ENCODE peak calls at places on chromosomes 1 and 21, in four cellular contexts. Z is breast epithelium; H is CD8-positive, alpha-beta T cell; P is HCT116. G is an unnamed sample.

GRCh38 chr1:74426208-74426932 is 86.0 kb downstream of the LRRC53 start:
- DNase-seq in Z (no peak), H (no peak), P (no peak), G (no peak)

GRCh38 chr1:114770989-114771388 is 9.5 kb downstream of the SIKE1 start:
- DNase-seq in Z (no peak), H (no peak), P (no peak), G (no peak)

GRCh38 chr1:218517507-218517906 is 172.4 kb downstream of the TGFB2 start:
- DNase-seq in Z (no peak), H (no peak), P (no peak), G (no peak)

GRCh38 chr1:224696891-224697765 is 81.0 kb downstream of the CNIH3 start:
- DNase-seq in Z (no peak), H (no peak), P (no peak), G (no peak)

GRCh38 chr1:156281281-156282142 is 1.1 kb downstream of the SMG5 start:
- DNase-seq in Z (no peak), H (no peak), P (no peak), G (no peak)

GRCh38 chr1:93142161-93142560 is 38.1 kb downstream of the TMED5 start:
- DNase-seq in Z (no peak), H (no peak), P (no peak), G (no peak)

GRCh38 chr21:38505654-38506523 is 7.6 kb upstream of the ERG start:
- DNase-seq in Z (no peak), H (no peak), P (peak), G (no peak)

GRCh38 chr1:65247419-65248359 is 61.7 kb upstream of the DNAJC6 start:
- DNase-seq in Z (no peak), H (no peak), P (no peak), G (no peak)

GRCh38 chr1:18635833-18636671 is 5.4 kb downstream of the PAX7 start:
- DNase-seq in Z (no peak), H (no peak), P (no peak), G (no peak)

GRCh38 chr1:155245163-155245524 is 10.1 kb downstream of the ENTREP3 start:
- DNase-seq in Z (no peak), H (no peak), P (no peak), G (no peak)

GRCh38 chr1:228905579-228905978 is 170.3 kb downstream of the RHOU start:
- DNase-seq in Z (no peak), H (no peak), P (no peak), G (no peak)

GRCh38 chr21:17708541-17709265 is 96.0 kb upstream of the BTG3 start:
- DNase-seq in Z (no peak), H (no peak), P (no peak), G (no peak)

GRCh38 chr1:227893696-227894305 is 53.9 kb downstream of the WNT9A start:
- DNase-seq in Z (peak), H (no peak), P (no peak), G (peak)

GRCh38 chr1:61636392-61636791 is 88.5 kb downstream of the TM2D1 start:
- DNase-seq in Z (no peak), H (no peak), P (no peak), G (no peak)

GRCh38 chr1:169487153-169487552 is 1.4 kb upstream of the SLC19A2 start:
- DNase-seq in Z (no peak), H (no peak), P (no peak), G (no peak)

GRCh38 chr21:42452401-42453018 is 43.5 kb downstream of the RSPH1 start:
- DNase-seq in Z (no peak), H (no peak), P (no peak), G (no peak)

GRCh38 chr21:31873275-31873695 is 465 bp downstream of the HUNK start:
- DNase-seq in Z (no peak), H (no peak), P (no peak), G (peak)

GRCh38 chr1:7265771-7266371 is 480.6 kb downstream of the CAMTA1 start:
- DNase-seq in Z (peak), H (no peak), P (peak), G (peak)

GRCh38 chr1:59039551-59039950 is 255.7 kb upstream of the JUN start:
- DNase-seq in Z (no peak), H (no peak), P (no peak), G (no peak)

GRCh38 chr1:44170281-44170823 is 28.9 kb upstream of the KLF18 start:
- DNase-seq in Z (no peak), H (no peak), P (no peak), G (no peak)

GRCh38 chr1:75937034-75937433 is 4.8 kb upstream of the ASB17 start:
- DNase-seq in Z (no peak), H (no peak), P (no peak), G (no peak)

GRCh38 chr1:187384504-187384903 is 555.8 kb downstream of the PLA2G4A start:
- DNase-seq in Z (no peak), H (no peak), P (no peak), G (no peak)

GRCh38 chr1:59477286-59477685 is 180.4 kb downstream of the FGGY start:
- DNase-seq in Z (no peak), H (no peak), P (peak), G (peak)

GRCh38 chr1:93257889-93258288 is 77.4 kb downstream of the CCDC18 start:
- DNase-seq in Z (no peak), H (no peak), P (no peak), G (no peak)

GRCh38 chr1:194322751-194323150 is 1136.3 kb upstream of the B3GALT2 start:
- DNase-seq in Z (no peak), H (no peak), P (no peak), G (no peak)

GRCh38 chr1:44296794-44297193 is 58.3 kb downstream of the ERI3 start:
- DNase-seq in Z (no peak), H (no peak), P (no peak), G (no peak)

GRCh38 chr1:2348346-2349275 is 42.7 kb downstream of the MORN1 start:
- DNase-seq in Z (no peak), H (no peak), P (no peak), G (no peak)

GRCh38 chr1:119587328-119587727 is 60.7 kb downstream of the ZNF697 start:
- DNase-seq in Z (no peak), H (no peak), P (no peak), G (no peak)

GRCh38 chr1:234326493-234327366 is 46.5 kb upstream of the COA6 start:
- DNase-seq in Z (no peak), H (peak), P (peak), G (no peak)

GRCh38 chr1:41660570-41661427 is 176.3 kb upstream of the EDN2 start:
- DNase-seq in Z (no peak), H (no peak), P (no peak), G (no peak)

GRCh38 chr1:44786138-44786840 is 1.7 kb downstream of the BEST4 start:
- DNase-seq in Z (no peak), H (peak), P (peak), G (peak)

DNA sequence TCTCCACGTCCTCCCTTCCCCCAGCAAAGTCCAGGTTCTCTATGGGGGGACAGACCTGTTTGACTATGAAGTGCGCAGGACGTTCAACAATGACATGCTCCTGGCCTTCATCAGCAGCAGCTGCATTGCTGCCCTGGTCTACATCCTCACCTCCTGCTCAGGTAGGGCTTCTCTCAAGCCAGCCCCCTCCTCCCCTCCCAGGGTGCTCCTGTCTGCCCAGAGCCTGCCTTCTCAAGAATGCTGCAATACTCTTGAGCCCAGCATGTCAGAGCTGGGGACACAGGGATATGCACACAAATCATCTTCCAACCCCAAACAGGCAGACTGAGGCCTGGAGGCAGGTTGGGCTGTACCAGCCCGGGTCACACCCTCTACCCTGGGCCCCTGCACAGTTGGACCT is 35.4 kb downstream of the DISP3 start:
- DNase-seq in Z (peak), H (no peak), P (no peak), G (peak)
- H3K27ac ChIP-seq in Z (no peak), H (no peak), P (no peak), G (no peak)

GRCh38 chr1:242211254-242212022 is 212.5 kb upstream of the MAP1LC3C start:
- DNase-seq in Z (no peak), H (no peak), P (no peak), G (no peak)
- H3K27ac ChIP-seq in Z (no peak), H (no peak), P (no peak), G (no peak)

DNA sequence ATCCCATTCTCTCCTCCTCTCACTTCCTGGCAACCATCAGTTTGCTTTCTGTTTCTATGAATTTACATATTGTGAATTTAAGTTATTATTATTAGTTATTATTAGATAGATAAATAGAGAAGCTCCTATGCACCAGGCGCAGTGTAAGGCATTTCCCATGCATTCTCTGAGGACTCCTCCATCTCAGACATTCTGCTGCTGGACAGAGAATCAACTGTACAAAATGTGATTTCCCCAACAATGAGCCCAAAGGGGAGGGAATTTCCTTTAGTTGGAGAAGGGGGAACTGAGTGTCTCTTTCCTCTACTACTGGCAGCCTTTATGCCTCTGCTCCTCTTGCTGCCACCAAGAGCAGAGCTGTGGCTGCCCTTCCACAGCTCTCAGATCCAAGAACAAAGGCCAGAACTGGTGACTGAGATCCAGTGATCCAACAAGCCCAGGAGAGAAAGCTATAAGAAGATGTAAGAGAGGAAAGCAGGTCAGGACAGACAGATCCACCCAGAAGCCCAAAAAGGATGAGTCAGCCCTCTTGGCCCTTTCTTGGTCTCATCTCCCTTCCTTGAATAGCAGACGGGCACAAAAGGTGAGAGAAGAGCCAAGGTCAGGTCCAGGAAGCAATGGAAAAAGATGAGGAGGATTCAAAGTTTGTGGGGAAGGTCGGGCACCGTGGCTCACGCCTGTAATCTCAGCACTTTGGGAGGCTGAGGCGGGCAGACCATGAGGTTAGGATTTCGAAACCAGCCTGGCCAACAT is 3.5 kb upstream of the IVL start:
- DNase-seq in Z (no peak), H (no peak), P (no peak), G (no peak)
- H3K27ac ChIP-seq in Z (no peak), H (no peak), P (no peak), G (no peak)

DNA sequence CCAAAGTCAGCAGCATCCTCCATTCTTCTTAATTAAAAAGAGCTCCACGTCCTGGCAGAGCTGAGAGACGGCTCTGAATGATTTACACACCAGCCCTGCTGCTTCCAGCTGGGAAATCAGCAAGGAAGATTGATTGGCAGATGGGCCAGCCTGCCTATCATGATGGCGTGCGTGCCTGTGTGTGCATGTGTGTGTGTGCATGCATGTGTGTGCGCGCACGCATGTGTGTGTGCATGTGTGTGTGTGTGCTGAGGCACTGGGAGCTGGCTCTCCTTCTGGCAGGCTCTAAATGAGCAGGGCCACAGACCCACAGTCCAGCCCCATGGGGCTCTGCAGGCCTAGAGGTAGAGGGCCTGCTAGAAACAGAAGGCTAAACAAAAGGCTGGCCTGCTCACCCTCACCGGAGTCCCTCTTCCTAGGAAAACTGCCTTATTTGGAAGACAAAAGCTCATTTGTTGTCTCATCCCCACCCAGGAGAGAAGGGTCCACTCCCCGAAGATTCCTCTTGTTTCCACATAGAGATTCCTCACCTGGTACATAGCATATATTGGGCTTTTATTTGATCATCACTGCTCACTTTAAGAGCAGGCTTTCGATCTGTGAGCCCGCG is 6.0 kb downstream of the KLHDC8A start:
- DNase-seq in Z (no peak), H (no peak), P (no peak), G (no peak)
- H3K27ac ChIP-seq in Z (no peak), H (no peak), P (no peak), G (no peak)

GRCh38 chr1:34367954-34368353 is 191.2 kb downstream of the C1orf94 start:
- DNase-seq in Z (no peak), H (no peak), P (no peak), G (no peak)
- H3K27ac ChIP-seq in Z (no peak), H (no peak), P (no peak), G (no peak)

GRCh38 chr1:184971522-184972265 is 2.6 kb downstream of the NIBAN1 start:
- DNase-seq in Z (no peak), H (no peak), P (no peak), G (no peak)
- H3K27ac ChIP-seq in Z (no peak), H (no peak), P (no peak), G (peak)